ENCODE peak calls at places on chromosomes 1 and 21, in eight cellular contexts. V is GM12878, Z is GM23338, R is HCT116, X is HepG2, I is K562, P is endothelial cell of umbilical vein, C is H1. J is an unnamed sample.
A peak's percentile ranks its signal among the peaks of the same experiment; 100 is the strongest.

GRCh38 chr1:30034627-30035521 is 688.5 kb downstream of the MATN1 start:
- DNase-seq in I (no peak), R (no peak), Z (peak; percentile 19), P (no peak), V (no peak), X (no peak), C (peak; percentile 38), J (no peak)

GRCh38 chr1:228363686-228364067 is 43.0 kb downstream of the TRIM11 start:
- DNase-seq in Z (no peak), R (no peak), C (no peak), I (no peak), P (no peak), V (no peak), X (no peak), J (no peak)

GRCh38 chr1:222785553-222785952 is 29.3 kb upstream of the DISP1 start:
- DNase-seq in Z (no peak), P (peak; percentile 35), X (no peak), C (no peak), V (no peak), R (no peak), I (no peak), J (no peak)

GRCh38 chr1:154435801-154436200 is 30.7 kb downstream of the IL6R start:
- DNase-seq in Z (no peak), R (no peak), C (no peak), P (no peak), V (no peak), I (no peak), X (no peak), J (no peak)

GRCh38 chr21:44477712-44478111 is 22.4 kb downstream of the LRRC3 start:
- DNase-seq in R (no peak), V (no peak), C (no peak), X (no peak), P (no peak), Z (no peak), I (no peak), J (no peak)

GRCh38 chr1:47474278-47475193 is 36.7 kb downstream of the FOXD2 start:
- DNase-seq in X (no peak), R (no peak), Z (no peak), V (no peak), P (no peak), C (no peak), I (no peak), J (no peak)

GRCh38 chr1:212595787-212596714 is 12.5 kb upstream of the ATF3 start:
- DNase-seq in X (peak; percentile 73), I (peak; percentile 69), P (peak; percentile 96), Z (peak; percentile 69), C (no peak), V (peak; percentile 90), R (peak; percentile 68), J (no peak)

GRCh38 chr1:111274653-111275052 is 16.0 kb upstream of the CHIA start:
- DNase-seq in C (no peak), R (no peak), I (no peak), Z (no peak), V (no peak), X (no peak), P (no peak), J (no peak)

GRCh38 chr1:21563971-21564370 is 54.7 kb downstream of the ALPL start:
- DNase-seq in I (no peak), R (no peak), Z (no peak), X (no peak), P (no peak), V (no peak), C (no peak), J (no peak)

GRCh38 chr1:84693009-84693408 is 2.7 kb upstream of the SSX2IP start:
- DNase-seq in I (peak; percentile 43), Z (no peak), P (no peak), C (no peak), V (no peak), R (no peak), X (no peak), J (no peak)

GRCh38 chr1:33342041-33342723 is 21.3 kb upstream of the A3GALT2 start:
- DNase-seq in C (peak; percentile 48), R (no peak), X (peak; percentile 97), P (peak; percentile 97), Z (peak; percentile 65), I (no peak), V (peak; percentile 33), J (no peak)

GRCh38 chr1:20552728-20553571 is 577 bp downstream of the FAM43B start:
- DNase-seq in X (no peak), I (no peak), Z (peak; percentile 58), V (no peak), P (peak; percentile 28), R (no peak), C (peak; percentile 77), J (no peak)
- TF ChIP-seq EZH2 in X (no peak), I (no peak), Z (peak; percentile 73), V (no peak), P (peak; percentile 85), R (no peak), C (peak; percentile 96), J (peak; percentile 38)

DNA sequence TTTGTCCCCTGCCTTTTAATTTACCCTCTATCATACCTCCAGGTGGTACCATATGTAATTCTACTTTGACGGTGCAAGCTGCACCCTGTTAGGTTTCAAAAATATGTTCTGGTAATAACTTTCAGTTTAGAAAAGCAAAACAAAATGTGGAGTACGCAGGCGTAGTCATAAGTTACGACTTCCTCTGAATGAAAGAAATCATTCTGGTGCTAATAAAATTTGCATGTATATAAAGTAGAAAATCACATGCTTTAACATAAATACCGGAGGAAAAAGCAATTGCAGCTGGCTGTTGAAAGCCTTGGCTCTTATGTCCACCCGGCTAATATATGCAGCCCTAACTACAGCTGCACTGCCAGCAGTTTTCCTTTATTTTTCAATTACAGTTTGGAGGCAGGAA is 65.2 kb upstream of the TMPRSS15 start:
- DNase-seq in P (no peak), V (no peak), X (no peak), C (no peak), I (no peak), R (no peak), Z (no peak), J (peak; percentile 53)
- TF ChIP-seq POLR2AphosphoS5 in P (no peak), V (no peak), X (no peak), C (no peak), I (no peak), R (no peak), Z (no peak), J (no peak)

GRCh38 chr1:56774067-56774609 is 45.1 kb downstream of the FYB2 start:
- DNase-seq in C (no peak), V (no peak), R (no peak), Z (no peak), I (no peak), P (no peak), X (no peak), J (no peak)
- TF ChIP-seq EZH2 in C (no peak), V (no peak), R (no peak), Z (no peak), I (no peak), P (no peak), X (no peak), J (no peak)

DNA sequence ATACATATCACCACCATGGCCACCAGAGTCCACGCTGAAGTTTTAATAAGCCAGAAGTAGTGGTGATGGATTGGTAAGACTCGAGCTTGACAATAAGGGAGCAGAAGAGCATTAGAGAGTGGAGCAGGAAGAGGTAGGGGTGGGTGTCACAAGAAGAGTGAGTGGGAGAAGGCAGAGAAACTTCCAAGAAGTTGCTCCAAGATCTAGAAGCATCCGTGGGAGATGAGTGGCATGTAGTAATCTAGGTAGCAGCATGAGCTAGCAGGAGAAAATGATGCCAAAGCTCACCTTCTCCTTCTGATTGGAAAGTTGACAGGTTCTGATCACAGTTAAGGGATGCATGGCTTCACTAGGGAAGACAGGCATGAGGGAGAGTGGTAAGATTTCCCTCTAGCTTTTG is 49.2 kb downstream of the PLXNA2 start:
- DNase-seq in X (no peak), C (no peak), R (no peak), P (no peak), Z (no peak), I (no peak), V (no peak), J (no peak)
- TF ChIP-seq POLR2AphosphoS5 in X (no peak), C (no peak), R (no peak), P (no peak), Z (no peak), I (no peak), V (no peak), J (no peak)